ENCODE peak calls at places on chromosomes 2 and 18, in seven cellular contexts. One of them, this sample, is unnamed.

GRCh38 chr2:7795358-7796199 is 878.4 kb downstream of the RNF144A start:
- DNase-seq in right lobe of liver: no peak
- DNase-seq in BE2C: no peak
- DNase-seq in left lung: no peak
- DNase-seq in thoracic aorta: no peak
- DNase-seq in cardiac muscle cell: no peak
- DNase-seq in left ventricle myocardium inferior: no peak
- DNase-seq in this sample: peak

GRCh38 chr2:167944825-167945659 is 302.4 kb downstream of the STK39 start:
- DNase-seq in cardiac muscle cell: peak
- DNase-seq in left ventricle myocardium inferior: no peak
- DNase-seq in thoracic aorta: no peak
- DNase-seq in left lung: no peak
- DNase-seq in right lobe of liver: no peak
- DNase-seq in BE2C: no peak
- DNase-seq in this sample: peak

GRCh38 chr2:71940695-71941094 is 207.0 kb downstream of the CYP26B1 start:
- DNase-seq in left ventricle myocardium inferior: no peak
- DNase-seq in left lung: no peak
- DNase-seq in thoracic aorta: no peak
- DNase-seq in right lobe of liver: peak
- DNase-seq in cardiac muscle cell: no peak
- DNase-seq in BE2C: no peak
- DNase-seq in this sample: no peak

GRCh38 chr2:152611458-152612231 is 105.6 kb downstream of the PRPF40A start:
- DNase-seq in cardiac muscle cell: peak
- DNase-seq in thoracic aorta: no peak
- DNase-seq in left ventricle myocardium inferior: peak
- DNase-seq in left lung: peak
- DNase-seq in right lobe of liver: no peak
- DNase-seq in BE2C: no peak
- DNase-seq in this sample: no peak

GRCh38 chr2:231709981-231710750 is 1.8 kb downstream of the PTMA start:
- DNase-seq in left ventricle myocardium inferior: peak
- DNase-seq in BE2C: peak
- DNase-seq in cardiac muscle cell: peak
- DNase-seq in left lung: peak
- DNase-seq in thoracic aorta: no peak
- DNase-seq in right lobe of liver: peak
- DNase-seq in this sample: peak

GRCh38 chr2:42073739-42074138 is 25.9 kb downstream of the PKDCC start:
- DNase-seq in left ventricle myocardium inferior: no peak
- DNase-seq in right lobe of liver: no peak
- DNase-seq in thoracic aorta: no peak
- DNase-seq in left lung: no peak
- DNase-seq in cardiac muscle cell: no peak
- DNase-seq in BE2C: no peak
- DNase-seq in this sample: no peak

GRCh38 chr18:66560092-66560491 is 43.8 kb downstream of the CDH19 start:
- DNase-seq in left ventricle myocardium inferior: no peak
- DNase-seq in cardiac muscle cell: peak
- DNase-seq in BE2C: peak
- DNase-seq in thoracic aorta: no peak
- DNase-seq in right lobe of liver: no peak
- DNase-seq in left lung: no peak
- DNase-seq in this sample: no peak

GRCh38 chr2:121944072-121944829 is 188.8 kb downstream of the TSN start:
- DNase-seq in left ventricle myocardium inferior: no peak
- DNase-seq in left lung: no peak
- DNase-seq in right lobe of liver: no peak
- DNase-seq in cardiac muscle cell: peak
- DNase-seq in BE2C: no peak
- DNase-seq in thoracic aorta: no peak
- DNase-seq in this sample: peak

GRCh38 chr18:48745293-48745692 is 205.5 kb downstream of the SMAD7 start:
- DNase-seq in right lobe of liver: no peak
- DNase-seq in left ventricle myocardium inferior: no peak
- DNase-seq in thoracic aorta: no peak
- DNase-seq in left lung: no peak
- DNase-seq in BE2C: no peak
- DNase-seq in cardiac muscle cell: no peak
- DNase-seq in this sample: no peak

GRCh38 chr2:215921884-215922283 is 91.5 kb downstream of the MREG start:
- DNase-seq in cardiac muscle cell: peak
- DNase-seq in left ventricle myocardium inferior: no peak
- DNase-seq in left lung: no peak
- DNase-seq in BE2C: peak
- DNase-seq in thoracic aorta: no peak
- DNase-seq in right lobe of liver: no peak
- DNase-seq in this sample: peak

GRCh38 chr2:154900963-154901517 is 202.5 kb downstream of the KCNJ3 start:
- DNase-seq in right lobe of liver: no peak
- DNase-seq in cardiac muscle cell: no peak
- DNase-seq in left ventricle myocardium inferior: no peak
- DNase-seq in left lung: no peak
- DNase-seq in BE2C: no peak
- DNase-seq in thoracic aorta: no peak
- DNase-seq in this sample: no peak

GRCh38 chr18:48613589-48613988 is 74.8 kb downstream of the CTIF start:
- DNase-seq in left ventricle myocardium inferior: peak
- DNase-seq in thoracic aorta: peak
- DNase-seq in cardiac muscle cell: no peak
- DNase-seq in left lung: no peak
- DNase-seq in BE2C: peak
- DNase-seq in right lobe of liver: peak
- DNase-seq in this sample: no peak

GRCh38 chr2:240836781-240837467 is 16.9 kb upstream of the KIF1A start:
- DNase-seq in left lung: peak
- DNase-seq in BE2C: peak
- DNase-seq in thoracic aorta: no peak
- DNase-seq in cardiac muscle cell: peak
- DNase-seq in right lobe of liver: no peak
- DNase-seq in left ventricle myocardium inferior: peak
- DNase-seq in this sample: no peak

GRCh38 chr2:160299540-160299939 is 99.5 kb upstream of the ITGB6 start:
- DNase-seq in right lobe of liver: no peak
- DNase-seq in thoracic aorta: no peak
- DNase-seq in left lung: no peak
- DNase-seq in BE2C: no peak
- DNase-seq in cardiac muscle cell: peak
- DNase-seq in left ventricle myocardium inferior: no peak
- DNase-seq in this sample: no peak

GRCh38 chr18:78010363-78010762 is 760.7 kb downstream of the GALR1 start:
- DNase-seq in BE2C: no peak
- DNase-seq in left lung: no peak
- DNase-seq in right lobe of liver: no peak
- DNase-seq in cardiac muscle cell: no peak
- DNase-seq in thoracic aorta: no peak
- DNase-seq in left ventricle myocardium inferior: no peak
- DNase-seq in this sample: no peak

GRCh38 chr2:79512442-79513401 is at the start of gene CTNNA2:
- DNase-seq in cardiac muscle cell: peak
- DNase-seq in thoracic aorta: no peak
- DNase-seq in right lobe of liver: peak
- DNase-seq in BE2C: peak
- DNase-seq in left lung: no peak
- DNase-seq in left ventricle myocardium inferior: no peak
- DNase-seq in this sample: peak

GRCh38 chr2:24886640-24887324 is 33.3 kb downstream of the ADCY3 start:
- DNase-seq in BE2C: no peak
- DNase-seq in right lobe of liver: no peak
- DNase-seq in left ventricle myocardium inferior: no peak
- DNase-seq in left lung: no peak
- DNase-seq in cardiac muscle cell: no peak
- DNase-seq in thoracic aorta: no peak
- DNase-seq in this sample: no peak

GRCh38 chr2:130759906-130760753 is 4.8 kb downstream of the AMER3 start:
- DNase-seq in thoracic aorta: no peak
- DNase-seq in left lung: no peak
- DNase-seq in BE2C: no peak
- DNase-seq in cardiac muscle cell: peak
- DNase-seq in right lobe of liver: no peak
- DNase-seq in left ventricle myocardium inferior: no peak
- DNase-seq in this sample: no peak

GRCh38 chr18:21191596-21192307 is 50.3 kb upstream of the GREB1L start:
- DNase-seq in cardiac muscle cell: peak
- DNase-seq in thoracic aorta: no peak
- DNase-seq in left ventricle myocardium inferior: peak
- DNase-seq in left lung: peak
- DNase-seq in BE2C: peak
- DNase-seq in right lobe of liver: peak
- DNase-seq in this sample: no peak

DNA sequence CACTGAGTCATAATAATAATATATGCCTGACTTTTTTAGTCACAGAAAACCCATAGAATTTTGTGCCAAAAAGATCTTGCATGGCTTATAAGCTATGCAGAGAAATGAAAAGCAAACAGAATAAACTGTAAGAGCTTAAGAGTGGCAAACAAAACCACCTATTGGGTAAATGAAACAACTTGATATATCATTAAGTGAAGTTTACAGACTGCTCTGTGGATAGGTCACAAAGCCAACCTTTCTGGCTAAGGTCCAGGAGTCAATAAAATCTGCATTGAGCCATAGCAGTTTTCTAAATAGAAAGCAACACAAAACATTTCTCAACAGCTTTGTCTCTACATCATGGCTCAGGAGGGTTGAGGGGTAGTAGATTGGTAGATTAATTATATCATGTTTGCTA is 234.4 kb downstream of the LRATD1 start:
- DNase-seq in thoracic aorta: no peak
- DNase-seq in left lung: no peak
- DNase-seq in left ventricle myocardium inferior: no peak
- DNase-seq in BE2C: no peak
- DNase-seq in cardiac muscle cell: no peak
- DNase-seq in right lobe of liver: no peak
- DNase-seq in this sample: no peak
- H3K4me3 ChIP-seq in thoracic aorta: no peak
- H3K4me3 ChIP-seq in left lung: no peak
- H3K4me3 ChIP-seq in left ventricle myocardium inferior: no peak
- H3K4me3 ChIP-seq in BE2C: no peak
- H3K4me3 ChIP-seq in cardiac muscle cell: no peak
- H3K4me3 ChIP-seq in right lobe of liver: no peak
- H3K4me3 ChIP-seq in this sample: no peak

GRCh38 chr2:236841389-236841788 is 244.3 kb upstream of the COPS8 start:
- DNase-seq in BE2C: no peak
- DNase-seq in right lobe of liver: no peak
- DNase-seq in thoracic aorta: no peak
- DNase-seq in cardiac muscle cell: no peak
- DNase-seq in left lung: no peak
- DNase-seq in left ventricle myocardium inferior: no peak
- DNase-seq in this sample: no peak
- TF ChIP-seq CTCF in BE2C: no peak
- TF ChIP-seq CTCF in right lobe of liver: no peak
- TF ChIP-seq CTCF in thoracic aorta: no peak
- TF ChIP-seq CTCF in cardiac muscle cell: no peak
- TF ChIP-seq CTCF in left lung: no peak
- TF ChIP-seq CTCF in left ventricle myocardium inferior: no peak
- TF ChIP-seq CTCF in this sample: no peak

DNA sequence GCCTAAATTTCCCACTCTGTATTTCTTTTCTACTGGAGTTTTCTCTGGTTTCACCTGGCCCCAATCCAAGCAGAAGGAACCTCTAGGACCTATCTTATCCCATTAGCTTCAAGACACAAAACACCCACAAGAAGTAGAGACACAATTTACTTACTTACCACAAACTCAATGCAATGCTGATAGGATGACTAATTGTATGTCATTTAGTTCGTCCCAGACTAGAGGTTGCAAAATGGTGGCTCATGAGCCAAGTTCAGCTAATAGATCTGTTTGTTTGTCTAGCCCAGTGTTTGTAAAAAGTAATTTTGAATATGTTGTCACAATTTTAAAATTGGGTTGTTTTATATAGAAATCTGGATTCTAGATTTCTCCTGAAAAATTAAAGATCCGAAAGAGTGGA is 34.7 kb upstream of the ZSWIM2 start:
- DNase-seq in BE2C: no peak
- DNase-seq in thoracic aorta: no peak
- DNase-seq in right lobe of liver: no peak
- DNase-seq in left ventricle myocardium inferior: no peak
- DNase-seq in left lung: no peak
- DNase-seq in cardiac muscle cell: peak
- DNase-seq in this sample: no peak
- H3K4me3 ChIP-seq in BE2C: no peak
- H3K4me3 ChIP-seq in thoracic aorta: no peak
- H3K4me3 ChIP-seq in right lobe of liver: no peak
- H3K4me3 ChIP-seq in left ventricle myocardium inferior: no peak
- H3K4me3 ChIP-seq in left lung: no peak
- H3K4me3 ChIP-seq in cardiac muscle cell: no peak
- H3K4me3 ChIP-seq in this sample: no peak

GRCh38 chr2:108917078-108917440 is 72.0 kb downstream of the EDAR start:
- DNase-seq in left ventricle myocardium inferior: no peak
- DNase-seq in cardiac muscle cell: peak
- DNase-seq in right lobe of liver: no peak
- DNase-seq in left lung: no peak
- DNase-seq in BE2C: no peak
- DNase-seq in thoracic aorta: no peak
- DNase-seq in this sample: no peak

GRCh38 chr2:108918941-108919341 is 70.1 kb downstream of the EDAR start:
- DNase-seq in thoracic aorta: no peak
- DNase-seq in BE2C: peak
- DNase-seq in cardiac muscle cell: no peak
- DNase-seq in left ventricle myocardium inferior: no peak
- DNase-seq in left lung: no peak
- DNase-seq in right lobe of liver: no peak
- DNase-seq in this sample: no peak

GRCh38 chr2:108917526-108917925 is 71.5 kb downstream of the EDAR start:
- DNase-seq in right lobe of liver: no peak
- DNase-seq in thoracic aorta: no peak
- DNase-seq in BE2C: no peak
- DNase-seq in cardiac muscle cell: no peak
- DNase-seq in left lung: no peak
- DNase-seq in left ventricle myocardium inferior: no peak
- DNase-seq in this sample: no peak

GRCh38 chr2:108918156-108918845 is 70.7 kb downstream of the EDAR start:
- DNase-seq in left lung: no peak
- DNase-seq in left ventricle myocardium inferior: no peak
- DNase-seq in right lobe of liver: no peak
- DNase-seq in BE2C: no peak
- DNase-seq in cardiac muscle cell: no peak
- DNase-seq in thoracic aorta: no peak
- DNase-seq in this sample: no peak

DNA sequence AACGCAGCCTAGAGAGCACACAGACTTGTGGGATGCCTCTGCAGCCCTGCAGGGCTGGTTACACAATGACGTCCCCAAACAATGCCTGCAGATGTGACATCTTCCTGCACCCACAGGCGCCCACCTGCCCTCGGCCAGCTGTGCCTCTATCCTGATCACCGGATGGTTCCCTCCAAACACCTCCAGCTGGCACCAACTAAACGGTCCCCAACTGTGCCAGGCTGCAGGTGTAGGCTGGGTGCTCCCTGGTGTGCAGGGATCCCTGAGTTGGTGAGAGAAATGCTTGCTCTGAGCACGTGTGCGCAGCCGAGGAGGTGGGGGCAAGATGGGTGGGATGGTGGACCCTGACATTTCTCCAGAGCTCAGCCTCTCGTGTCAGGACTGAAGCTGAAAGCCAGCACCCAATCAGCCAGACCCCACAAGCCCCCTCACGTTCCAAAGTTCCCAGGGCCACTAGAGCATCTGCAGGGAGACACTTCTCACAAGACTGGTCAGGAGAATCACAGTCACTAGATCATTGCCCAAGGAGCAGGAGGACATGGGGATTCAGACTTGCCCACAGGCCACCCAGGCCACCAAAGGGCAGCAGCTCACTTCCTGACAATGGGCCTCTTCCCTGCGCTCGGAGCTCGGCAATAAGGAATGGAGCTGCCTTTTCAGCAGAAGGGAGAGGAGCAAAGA is 72.5 kb downstream of the EDAR start:
- DNase-seq in cardiac muscle cell: no peak
- DNase-seq in left ventricle myocardium inferior: no peak
- DNase-seq in BE2C: no peak
- DNase-seq in left lung: no peak
- DNase-seq in right lobe of liver: no peak
- DNase-seq in thoracic aorta: no peak
- DNase-seq in this sample: no peak
- TF ChIP-seq CTCF in cardiac muscle cell: no peak
- TF ChIP-seq CTCF in left ventricle myocardium inferior: no peak
- TF ChIP-seq CTCF in BE2C: no peak
- TF ChIP-seq CTCF in left lung: no peak
- TF ChIP-seq CTCF in right lobe of liver: no peak
- TF ChIP-seq CTCF in thoracic aorta: no peak
- TF ChIP-seq CTCF in this sample: no peak